ENCODE peak calls at places on chromosomes 11 and 22, in nine cellular contexts. W is transverse colon, Q is HL-60, H is K562, U is spleen, B is prostate gland, P is HepG2, A is sigmoid colon, T is GM23338. S is an unnamed sample.

GRCh38 chr11:34126959-34127848 is 21.8 kb downstream of the NAT10 start:
- DNase-seq in Q (no peak), P (no peak), B (no peak), A (no peak), U (no peak), T (no peak), W (no peak), H (no peak), S (no peak)

GRCh38 chr11:122717264-122717867 is 61.8 kb downstream of the UBASH3B start:
- DNase-seq in B (no peak), U (peak; percentile 92), T (no peak), H (no peak), A (no peak), W (peak; percentile 64), P (no peak), Q (peak; percentile 69), S (no peak)

GRCh38 chr11:118415739-118416068 is 14.3 kb downstream of the ATP5MG start:
- DNase-seq in U (no peak), B (peak; percentile 26), Q (no peak), T (peak; percentile 76), W (peak; percentile 40), H (peak; percentile 38), P (no peak), A (peak; percentile 89), S (no peak)

GRCh38 chr22:19806213-19807160 is 45.9 kb downstream of the TBX1 start:
- DNase-seq in B (peak; percentile 93), P (no peak), H (peak; percentile 99), W (peak; percentile 92), Q (no peak), U (peak; percentile 70), A (peak; percentile 70), T (no peak), S (peak; percentile 2)

GRCh38 chr22:29377979-29378378 is 10.4 kb downstream of the AP1B1 start:
- DNase-seq in B (peak; percentile 90), Q (no peak), H (no peak), U (no peak), P (no peak), W (no peak), T (no peak), A (peak; percentile 25), S (no peak)

GRCh38 chr11:83042966-83043711 is 28.6 kb downstream of the RAB30 start:
- DNase-seq in A (no peak), U (no peak), B (no peak), W (no peak), T (no peak), P (no peak), Q (no peak), H (no peak), S (no peak)

GRCh38 chr11:19311306-19312030 is 70.7 kb upstream of the E2F8 start:
- DNase-seq in Q (no peak), T (peak; percentile 83), U (no peak), W (peak; percentile 74), P (peak; percentile 23), B (peak; percentile 50), H (peak; percentile 68), A (peak; percentile 75), S (peak; percentile 41)

GRCh38 chr11:117781650-117782049 is 15.4 kb downstream of the DSCAML1 start:
- DNase-seq in T (no peak), U (no peak), B (no peak), H (no peak), P (no peak), A (no peak), W (no peak), Q (no peak), S (no peak)

GRCh38 chr11:16825968-16826367 is 87.5 kb downstream of the C11orf58 start:
- DNase-seq in B (no peak), P (no peak), U (no peak), A (no peak), Q (no peak), W (no peak), T (no peak), H (no peak), S (no peak)

GRCh38 chr22:46369716-46370583 is 34.4 kb downstream of the TRMU start:
- DNase-seq in B (no peak), A (no peak), U (no peak), H (no peak), Q (no peak), W (no peak), T (no peak), P (no peak), S (no peak)

GRCh38 chr11:71580057-71581003 is 2.3 kb downstream of the KRTAP5-11 start:
- DNase-seq in A (peak; percentile 76), H (peak; percentile 72), B (peak; percentile 79), P (peak; percentile 58), W (peak; percentile 58), U (no peak), Q (peak; percentile 20), T (peak; percentile 83), S (peak; percentile 50)

GRCh38 chr11:17208257-17208999 is 642 bp upstream of the PIK3C2A start:
- DNase-seq in A (no peak), H (no peak), B (peak; percentile 72), P (peak; percentile 87), U (no peak), Q (no peak), T (peak; percentile 90), W (peak; percentile 62), S (no peak)

GRCh38 chr11:117089685-117090084 is 8.5 kb downstream of the SIK3 start:
- DNase-seq in A (no peak), B (no peak), T (no peak), P (no peak), Q (no peak), H (no peak), U (no peak), W (no peak), S (no peak)

GRCh38 chr22:20299736-20300136 is 20.1 kb downstream of the DGCR6L start:
- DNase-seq in H (no peak), P (no peak), B (no peak), T (peak; percentile 58), U (peak; percentile 86), W (peak; percentile 34), Q (no peak), A (no peak), S (no peak)

GRCh38 chr11:124623861-124624525 is 1.3 kb downstream of the TBRG1 start:
- DNase-seq in W (no peak), U (no peak), P (no peak), H (no peak), A (no peak), T (no peak), B (no peak), Q (no peak), S (no peak)

GRCh38 chr11:2583605-2583958 is 116.2 kb downstream of the KCNQ1OT1 start:
- DNase-seq in Q (no peak), H (no peak), A (no peak), W (no peak), U (peak; percentile 71), B (no peak), P (no peak), T (no peak), S (no peak)

GRCh38 chr11:2663915-2664314 is 35.9 kb downstream of the KCNQ1OT1 start:
- DNase-seq in H (no peak), B (no peak), U (peak; percentile 28), P (no peak), W (no peak), A (no peak), T (no peak), Q (no peak), S (no peak)

GRCh38 chr11:111918390-111919256 is at the start of gene C11orf52:
- DNase-seq in Q (no peak), H (no peak), W (peak; percentile 81), A (no peak), U (no peak), T (peak; percentile 97), P (peak; percentile 89), B (peak; percentile 92), S (no peak)

GRCh38 chr22:38754247-38755154 is 1.3 kb downstream of the SUN2 start:
- DNase-seq in U (no peak), A (peak; percentile 93), B (peak; percentile 97), T (peak; percentile 84), W (peak; percentile 73), Q (no peak), H (no peak), P (peak; percentile 67), S (no peak)

DNA sequence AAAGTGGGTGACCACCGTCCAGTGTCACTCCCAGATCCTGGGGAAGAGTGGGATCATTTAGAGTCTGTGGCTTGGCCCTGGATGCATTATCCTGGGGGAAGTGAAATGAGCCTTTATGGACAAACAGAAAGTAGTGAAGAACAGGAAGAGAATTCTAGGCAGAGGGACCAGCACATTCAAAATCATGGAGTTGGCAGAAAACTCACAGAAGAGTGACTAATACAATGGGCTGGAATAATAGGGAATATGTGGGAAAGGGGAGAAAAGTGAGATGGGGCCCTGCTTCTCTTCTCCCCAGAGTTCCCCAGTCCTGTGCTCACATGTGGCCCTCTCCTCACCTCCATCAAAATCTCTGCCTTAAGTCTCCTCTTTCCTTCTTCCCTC is 84.3 kb downstream of the CCDC81 start:
- DNase-seq in T (no peak), H (no peak), P (no peak), A (no peak), Q (no peak), U (no peak), B (no peak), W (no peak), S (no peak)
- TF ChIP-seq POLR2AphosphoS5 in T (no peak), H (no peak), P (no peak), A (no peak), Q (no peak), U (no peak), B (no peak), W (no peak), S (no peak)

DNA sequence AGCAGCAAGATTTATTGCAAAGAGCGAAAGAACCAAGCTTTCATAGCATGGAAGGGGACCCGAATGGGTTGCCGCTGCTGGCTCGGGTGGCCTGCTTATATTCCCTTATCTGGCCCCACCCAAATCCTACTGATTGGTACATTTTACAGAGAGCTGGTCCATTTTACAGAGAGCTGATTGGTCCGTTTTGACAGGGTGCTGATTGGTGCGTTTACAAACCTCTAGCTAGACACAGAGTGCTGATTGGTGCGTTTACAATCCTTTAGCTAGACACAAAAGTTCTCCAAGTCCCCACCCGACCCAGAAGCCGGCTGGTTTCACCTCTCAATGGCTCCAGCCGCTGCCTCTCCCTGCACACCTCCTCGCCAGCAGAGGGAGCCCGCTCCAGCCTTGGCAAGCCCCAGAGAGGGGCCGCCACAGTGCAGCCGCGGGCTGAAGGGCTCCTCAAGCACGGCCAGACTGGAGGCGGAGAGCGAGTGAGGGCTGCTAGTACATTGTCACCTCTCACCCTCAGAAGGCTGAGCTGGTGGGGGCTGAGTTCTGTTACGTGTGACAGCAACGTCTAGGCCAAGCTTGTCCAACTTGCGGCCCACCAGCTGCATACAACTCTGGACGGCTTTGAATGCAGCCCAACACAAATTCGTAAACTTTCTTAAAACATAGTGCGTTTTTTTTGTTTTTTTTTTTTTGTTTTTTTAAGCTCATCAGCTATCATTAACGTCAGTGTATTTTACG is 8.7 kb downstream of the PTH start:
- DNase-seq in P (peak; percentile 73), B (no peak), A (no peak), U (peak; percentile 88), Q (no peak), T (peak; percentile 87), H (peak; percentile 13), W (peak; percentile 57), S (no peak)
- TF ChIP-seq CTCF in P (peak; percentile 92), B (no peak), A (no peak), U (peak; percentile 17), Q (peak; percentile 5), T (peak; percentile 73), H (peak; percentile 77), W (peak; percentile 17), S (peak; percentile 80)

GRCh38 chr11:108882211-108882831 is 217.5 kb downstream of the DDX10 start:
- DNase-seq in T (no peak), P (no peak), W (no peak), H (no peak), B (no peak), A (no peak), U (no peak), Q (no peak), S (no peak)
- TF ChIP-seq POLR2AphosphoS5 in T (no peak), P (no peak), W (no peak), H (no peak), B (no peak), A (no peak), U (no peak), Q (no peak), S (no peak)

GRCh38 chr11:10742460-10743208 is 8.4 kb upstream of the CTR9 start:
- DNase-seq in U (no peak), W (no peak), A (no peak), B (no peak), T (no peak), Q (no peak), P (no peak), H (peak; percentile 57), S (peak; percentile 84)
- TF ChIP-seq CTCF in U (no peak), W (no peak), A (no peak), B (no peak), T (no peak), Q (no peak), P (no peak), H (no peak), S (peak; percentile 11)

S was measured in Panc1.